ENCODE peak calls at places on chromosomes 1 and 21, in four cellular contexts. K is uterus, B is psoas muscle, S is body of pancreas. O is an unnamed sample.
A peak's percentile ranks its signal among the peaks of the same experiment; 100 is the strongest.

GRCh38 chr21:20720623-20721022 is 277.6 kb upstream of the NCAM2 start:
- DNase-seq in B (no peak), S (no peak), K (no peak), O (no peak)

GRCh38 chr1:163870666-163871065 is 548.9 kb downstream of the NUF2 start:
- DNase-seq in S (no peak), B (no peak), K (no peak), O (no peak)

GRCh38 chr1:229563241-229563640 is 4.7 kb upstream of the ABCB10 start:
- DNase-seq in B (no peak), S (no peak), K (no peak), O (peak; percentile 16)

GRCh38 chr1:43255438-43256210 is 14.2 kb upstream of the TMEM125 start:
- DNase-seq in S (peak; percentile 71), K (no peak), B (no peak), O (no peak)

GRCh38 chr21:40284481-40284880 is 417.2 kb downstream of the PCP4 start:
- DNase-seq in K (no peak), S (no peak), B (no peak), O (peak; percentile 60)

GRCh38 chr1:63124666-63125191 is 197.6 kb upstream of the FOXD3 start:
- DNase-seq in B (no peak), S (no peak), K (no peak), O (no peak)

GRCh38 chr1:224873645-224874369 is 55.7 kb upstream of the DNAH14 start:
- DNase-seq in B (no peak), K (no peak), S (no peak), O (no peak)

GRCh38 chr1:43317817-43318471 is 17.2 kb downstream of the TIE1 start:
- DNase-seq in S (no peak), B (no peak), K (no peak), O (peak; percentile 32)

GRCh38 chr1:228089520-228090380 is 7.2 kb downstream of the ARF1 start:
- DNase-seq in S (no peak), K (peak; percentile 13), B (peak; percentile 57), O (no peak)

GRCh38 chr1:154344977-154345837 is 19.9 kb downstream of the ATP8B2 start:
- DNase-seq in B (no peak), S (no peak), K (no peak), O (peak; percentile 86)

GRCh38 chr21:42129300-42130266 is 58.5 kb downstream of the UMODL1 start:
- DNase-seq in S (no peak), K (no peak), B (no peak), O (no peak)

GRCh38 chr1:2840036-2840809 is 38.7 kb upstream of the TTC34 start:
- DNase-seq in S (no peak), B (no peak), K (no peak), O (no peak)

GRCh38 chr1:208002672-208003071 is 91.7 kb upstream of the CD34 start:
- DNase-seq in S (no peak), B (no peak), K (no peak), O (peak; percentile 18)

GRCh38 chr1:183807549-183808168 is 2.7 kb downstream of the RGL1 start:
- DNase-seq in K (no peak), B (no peak), S (no peak), O (no peak)

GRCh38 chr1:30248774-30249173 is 474.6 kb downstream of the MATN1 start:
- DNase-seq in S (no peak), K (no peak), B (no peak), O (no peak)

GRCh38 chr21:16992448-16992847 is 520.4 kb upstream of the CXADR start:
- DNase-seq in B (no peak), S (no peak), K (no peak), O (no peak)

GRCh38 chr1:24141311-24141997 is 1.5 kb downstream of the IL22RA1 start:
- DNase-seq in K (no peak), B (no peak), S (no peak), O (no peak)

GRCh38 chr1:17139637-17140036 is 20.4 kb upstream of the PADI2 start:
- DNase-seq in B (no peak), S (no peak), K (no peak), O (no peak)

GRCh38 chr1:3803905-3804626 is 7.8 kb upstream of the LRRC47 start:
- DNase-seq in K (no peak), S (no peak), B (no peak), O (no peak)

GRCh38 chr1:19122668-19123067 is 87.4 kb downstream of the UBR4 start:
- DNase-seq in S (peak; percentile 65), K (no peak), B (no peak), O (no peak)

GRCh38 chr1:227317541-227318002 is 720 bp downstream of the CDC42BPA start:
- DNase-seq in S (peak; percentile 36), B (peak; percentile 55), K (peak; percentile 39), O (peak; percentile 38)

GRCh38 chr1:204123376-204123775 is 28.5 kb downstream of the ETNK2 start:
- DNase-seq in B (no peak), S (no peak), K (no peak), O (peak; percentile 81)

GRCh38 chr1:162587347-162587746 is 25.8 kb downstream of the UAP1 start:
- DNase-seq in B (no peak), K (no peak), S (peak; percentile 68), O (no peak)

GRCh38 chr21:45522381-45522780 is 19.9 kb downstream of the SLC19A1 start:
- DNase-seq in K (no peak), S (no peak), B (no peak), O (no peak)

GRCh38 chr21:45590246-45590725 is 48.0 kb upstream of the SLC19A1 start:
- DNase-seq in K (peak; percentile 47), B (peak; percentile 69), S (peak; percentile 71), O (peak; percentile 38)

GRCh38 chr1:111444031-111444430 is 5.0 kb downstream of the WDR77 start:
- DNase-seq in K (no peak), B (no peak), S (no peak), O (no peak)

GRCh38 chr1:194731025-194731424 is 1544.6 kb upstream of the B3GALT2 start:
- DNase-seq in S (no peak), B (no peak), K (no peak), O (no peak)

GRCh38 chr1:10774615-10775310 is 21.7 kb downstream of the CASZ1 start:
- DNase-seq in K (no peak), S (no peak), B (peak; percentile 52), O (no peak)

GRCh38 chr1:243253927-243254232 is 1.2 kb downstream of the CEP170 start:
- DNase-seq in K (no peak), S (no peak), B (no peak), O (no peak)

GRCh38 chr1:243253211-243253926 is 1.7 kb downstream of the CEP170 start:
- DNase-seq in B (no peak), S (no peak), K (no peak), O (no peak)

GRCh38 chr1:243250102-243250501 is 5.0 kb downstream of the CEP170 start:
- DNase-seq in B (no peak), S (no peak), K (no peak), O (no peak)

GRCh38 chr1:243249214-243249613 is 5.9 kb downstream of the CEP170 start:
- DNase-seq in S (no peak), K (no peak), B (no peak), O (no peak)

DNA sequence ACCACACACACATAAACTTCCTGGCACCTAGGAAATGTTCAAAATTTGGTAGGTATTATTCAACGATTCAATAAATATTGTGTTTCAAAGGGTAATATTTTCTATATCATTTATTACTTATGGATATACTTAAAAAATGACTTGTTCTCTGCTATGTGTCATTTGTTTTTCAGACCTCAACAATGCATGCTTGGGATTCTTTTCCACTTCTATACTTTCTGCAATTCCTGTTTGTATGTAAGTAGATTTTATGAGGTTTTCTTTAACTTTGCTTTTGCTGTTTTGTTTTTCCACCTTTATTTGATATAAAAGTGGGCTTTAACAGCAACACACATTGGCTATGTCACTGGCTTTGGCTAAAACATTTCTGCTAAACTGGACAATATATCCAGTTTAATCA is 3.5 kb downstream of the CEP170 start:
- DNase-seq in S (no peak), B (no peak), K (no peak), O (no peak)
- H3K27ac ChIP-seq in S (no peak overlapping the region), B (peak overlapping the region; percentile 97), K (no peak overlapping the region), O (no peak overlapping the region)

DNA sequence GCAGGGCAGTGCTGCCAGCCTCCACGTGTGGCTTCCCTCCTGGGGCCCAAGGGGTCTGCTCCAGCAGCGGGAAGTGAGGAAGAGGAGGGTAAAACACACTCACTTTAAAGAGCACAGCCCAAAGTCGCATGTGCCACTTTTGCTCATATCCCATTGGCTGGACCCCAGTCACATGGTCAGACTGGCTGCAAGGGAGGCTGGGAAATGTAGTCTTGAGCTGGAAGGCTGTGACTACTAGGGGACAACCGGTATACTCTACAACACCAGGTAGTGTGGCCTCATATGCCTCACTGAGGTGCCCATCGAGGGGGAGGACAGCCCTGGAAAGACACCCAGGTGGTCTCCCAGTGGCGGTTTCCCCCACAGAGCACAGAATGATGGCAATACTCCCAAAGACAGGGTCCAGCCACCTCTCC is 45.2 kb downstream of the CAMK2N1 start:
- DNase-seq in B (no peak), S (peak; percentile 25), K (peak; percentile 37), O (peak; percentile 61)
- H3K27ac ChIP-seq in B (no peak overlapping the region), S (no peak overlapping the region), K (no peak overlapping the region), O (no peak overlapping the region)

GRCh38 chr1:8257621-8258020 is 60.3 kb upstream of the SLC45A1 start:
- DNase-seq in K (no peak), B (no peak), S (no peak), O (no peak)
- H3K27ac ChIP-seq in K (no peak overlapping the region), B (no peak overlapping the region), S (peak overlapping the region; percentile 100), O (no peak overlapping the region)

GRCh38 chr1:6460349-6461236 is 5.4 kb downstream of the TNFRSF25 start:
- DNase-seq in S (no peak), B (no peak), K (no peak), O (no peak)
- H3K27ac ChIP-seq in S (no peak overlapping the region), B (no peak overlapping the region), K (no peak overlapping the region), O (no peak overlapping the region)

O was measured in WERI-Rb-1.